ENCODE peak calls at places on chromosomes 13 and 19, in five cellular contexts. Z is hepatocyte, W is ovary, O is breast epithelium, A is neural crest cell. X is an unnamed sample.

GRCh38 chr13:22801402-22802003 is 379.3 kb upstream of the SGCG start:
- DNase-seq in W (no peak), A (no peak), Z (peak; percentile 15), O (no peak), X (no peak)

GRCh38 chr19:55460670-55461258 is 678 bp downstream of the ISOC2 start:
- DNase-seq in Z (peak; percentile 91), A (peak; percentile 55), O (peak; percentile 77), W (peak; percentile 90), X (no peak)

GRCh38 chr19:58353717-58354477 is 605 bp upstream of the A1BG start:
- DNase-seq in O (no peak), A (no peak), Z (no peak), W (no peak), X (no peak)

GRCh38 chr13:96214804-96215445 is 125.0 kb downstream of the HS6ST3 start:
- DNase-seq in A (no peak), O (no peak), Z (no peak), W (no peak), X (no peak)

GRCh38 chr19:10839071-10840050 is 3.3 kb upstream of the TMED1 start:
- DNase-seq in W (no peak), O (no peak), Z (no peak), A (no peak), X (no peak)

GRCh38 chr13:26246154-26246553 is 7.8 kb upstream of the CDK8 start:
- DNase-seq in W (no peak), Z (no peak), A (no peak), O (no peak), X (no peak)

GRCh38 chr13:41401371-41401770 is 56.0 kb upstream of the RGCC start:
- DNase-seq in W (no peak), O (no peak), Z (no peak), A (peak; percentile 28), X (no peak)

GRCh38 chr19:46995492-46995891 is 24.1 kb upstream of the NPAS1 start:
- DNase-seq in A (no peak), W (no peak), Z (no peak), O (no peak), X (no peak)

GRCh38 chr13:48506092-48506701 is 26.7 kb downstream of the RCBTB2 start:
- DNase-seq in W (no peak), O (no peak), Z (no peak), A (no peak), X (no peak)

GRCh38 chr13:36432106-36432544 is at the start of gene CCNA1:
- DNase-seq in Z (peak; percentile 30), A (peak; percentile 44), O (no peak), W (no peak), X (peak; percentile 57)

GRCh38 chr13:102569488-102569887 is 27.3 kb upstream of the TPP2 start:
- DNase-seq in Z (no peak), W (no peak), O (no peak), A (no peak), X (no peak)

GRCh38 chr19:58218899-58219298 is 9.8 kb upstream of the ZNF544 start:
- DNase-seq in A (no peak), O (no peak), Z (no peak), W (no peak), X (no peak)

GRCh38 chr13:50731400-50731799 is 112.1 kb downstream of the DLEU7 start:
- DNase-seq in O (peak; percentile 22), W (no peak), Z (no peak), A (no peak), X (no peak)

GRCh38 chr13:24680258-24680920 is at the start of gene ATP12A:
- DNase-seq in Z (peak; percentile 40), W (no peak), O (no peak), A (no peak), X (peak; percentile 53)

GRCh38 chr13:26664942-26665341 is 95.6 kb downstream of the GPR12 start:
- DNase-seq in W (no peak), O (no peak), Z (no peak), A (no peak), X (no peak)

GRCh38 chr13:74062933-74063332 is 71.3 kb downstream of the KLF12 start:
- DNase-seq in Z (no peak), A (no peak), O (no peak), W (peak; percentile 22), X (no peak)

GRCh38 chr19:16301999-16302694 is 22.5 kb upstream of the KLF2 start:
- DNase-seq in A (no peak), O (no peak), W (no peak), Z (peak; percentile 19), X (no peak)

GRCh38 chr19:2495130-2495641 is 19.3 kb downstream of the GADD45B start:
- DNase-seq in W (peak; percentile 68), O (peak; percentile 83), A (no peak), Z (peak; percentile 84), X (no peak)

GRCh38 chr19:9523885-9524474 is 14.5 kb downstream of the ZNF426 start:
- DNase-seq in Z (no peak), O (no peak), A (no peak), W (no peak), X (no peak)

GRCh38 chr13:41496420-41497234 is 39.3 kb downstream of the RGCC start:
- DNase-seq in Z (no peak), A (no peak), W (no peak), O (no peak), X (no peak)

GRCh38 chr13:80571346-80572307 is 230.7 kb upstream of the SPRY2 start:
- DNase-seq in Z (no peak), A (no peak), W (no peak), O (no peak), X (no peak)

GRCh38 chr13:101727118-101727517 is 274.6 kb downstream of the ITGBL1 start:
- DNase-seq in W (no peak), O (no peak), Z (no peak), A (no peak), X (no peak)

GRCh38 chr19:2434267-2434666 is 6.9 kb upstream of the TIMM13 start:
- DNase-seq in Z (no peak), A (no peak), W (no peak), O (no peak), X (no peak)

DNA sequence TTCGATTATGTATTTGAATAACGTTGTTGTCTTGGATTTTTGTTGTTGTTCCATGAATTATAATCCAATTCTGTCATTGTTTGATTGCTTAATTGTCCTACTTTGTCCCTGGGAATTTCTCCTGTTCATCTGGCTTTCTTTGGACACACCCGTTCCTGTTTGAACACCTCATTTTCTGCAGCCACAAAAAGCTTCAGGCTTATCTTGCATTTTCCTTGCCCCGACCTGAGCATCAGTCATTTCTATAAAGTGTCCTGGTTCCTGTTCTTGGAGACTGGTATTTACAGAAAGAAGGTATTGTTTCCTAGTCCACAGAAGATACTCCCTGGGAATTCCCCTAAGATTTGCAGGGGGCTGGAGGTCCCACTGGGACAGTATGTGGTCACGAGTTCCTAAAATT is 731.8 kb upstream of the ARGLU1 start:
- DNase-seq in O (no peak), Z (no peak), W (no peak), A (no peak), X (no peak)
- TF ChIP-seq CTCF in O (no peak), Z (no peak), W (no peak), A (no peak), X (no peak)

DNA sequence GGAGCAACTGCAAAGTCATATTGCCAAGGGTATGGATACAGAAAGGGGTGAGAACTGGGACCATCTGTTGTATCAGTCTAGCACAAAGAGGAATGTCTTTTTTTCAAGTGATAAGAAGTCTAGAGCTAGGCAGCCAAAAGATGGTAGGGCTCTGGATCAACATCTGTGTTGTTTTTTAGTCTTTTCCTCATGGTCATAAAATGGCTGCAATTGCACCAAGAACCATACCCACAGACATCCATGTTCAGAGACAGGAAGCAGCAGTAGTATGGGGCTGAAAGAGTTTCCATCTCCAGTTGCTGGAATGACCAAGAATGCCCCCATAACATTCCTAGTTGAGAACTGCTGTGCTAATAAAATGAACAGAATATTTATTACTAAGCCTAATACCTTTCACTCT is 25.6 kb downstream of the KCNC3 start:
- DNase-seq in Z (no peak), W (no peak), A (no peak), O (no peak), X (no peak)
- TF ChIP-seq CTCF in Z (no peak), W (no peak), A (no peak), O (no peak), X (no peak)

GRCh38 chr19:13880059-13880672 is 3.2 kb downstream of the NANOS3 start:
- DNase-seq in A (peak; percentile 100), W (peak; percentile 93), Z (peak; percentile 98), O (peak; percentile 97), X (peak; percentile 97)
- TF ChIP-seq CTCF in A (peak; percentile 100), W (peak; percentile 99), Z (peak; percentile 100), O (peak; percentile 100), X (peak; percentile 91)

GRCh38 chr13:31008400-31009115 is 76.1 kb downstream of the TEX26 start:
- DNase-seq in O (no peak), Z (no peak), A (no peak), W (no peak), X (no peak)
- TF ChIP-seq CTCF in O (no peak), Z (no peak), A (no peak), W (no peak), X (no peak)

GRCh38 chr19:4676955-4677731 is 7.0 kb upstream of the MYDGF start:
- DNase-seq in A (peak; percentile 36), O (no peak), Z (peak; percentile 53), W (no peak), X (no peak)
- TF ChIP-seq CTCF in A (peak; percentile 53), O (no peak), Z (peak; percentile 17), W (no peak), X (peak; percentile 22)

GRCh38 chr13:20686167-20686566 is 17.3 kb upstream of the IL17D start:
- DNase-seq in Z (no peak), W (no peak), O (no peak), A (no peak), X (no peak)

GRCh38 chr13:20686863-20687579 is 16.5 kb upstream of the IL17D start:
- DNase-seq in A (no peak), W (no peak), O (no peak), Z (no peak), X (no peak)

GRCh38 chr13:20684535-20684934 is 19.0 kb upstream of the IL17D start:
- DNase-seq in O (no peak), W (no peak), A (no peak), Z (peak; percentile 26), X (no peak)

GRCh38 chr13:20685042-20685441 is 18.5 kb upstream of the IL17D start:
- DNase-seq in W (no peak), O (no peak), A (no peak), Z (no peak), X (no peak)

DNA sequence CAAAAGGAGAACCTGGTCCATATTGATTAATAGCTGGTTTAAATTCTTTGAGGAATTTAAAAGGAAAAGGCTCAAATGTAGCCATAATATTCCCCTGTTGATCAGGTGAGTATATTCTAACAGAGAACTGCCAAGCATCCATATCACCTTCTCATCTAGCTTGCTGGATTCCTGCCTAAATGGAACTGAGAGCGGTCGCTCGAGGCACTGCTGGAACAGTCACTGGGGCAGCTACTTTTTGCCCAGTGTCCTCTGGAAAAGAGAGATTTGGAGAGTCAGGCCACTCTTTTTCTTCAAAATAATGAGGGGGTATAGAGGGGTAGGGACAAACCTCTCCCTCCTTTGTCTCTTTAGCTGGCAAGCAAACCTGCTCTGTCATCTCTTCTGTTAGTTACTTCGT is 19.5 kb upstream of the IL17D start:
- DNase-seq in O (no peak), A (no peak), W (no peak), Z (no peak), X (no peak)
- TF ChIP-seq CTCF in O (no peak), A (no peak), W (no peak), Z (no peak), X (no peak)

GRCh38 chr19:29526730-29527499 is 1.1 kb downstream of the VSTM2B start:
- DNase-seq in O (no peak), Z (no peak), A (no peak), W (no peak), X (no peak)
- TF ChIP-seq CTCF in O (no peak), Z (no peak), A (no peak), W (no peak), X (no peak)

X was measured in mesothelial cell of epicardium.